ENCODE peak calls at places on chromosome 21, in seven cellular contexts. B is NCI-H2081; L is NCI-H774; J is stimulated activated CD4-positive, alpha-beta T cell treated with anti-CD3 and anti-CD28 coated beads, Interleukin-2, amount 100 ng/mL, for 48 hours; A is naive B cell; E is NCI-H1436; T is stromal cell of bone marrow. N is an unnamed sample.

GRCh38 chr21:28754127-28754611 is 238.5 kb downstream of the LTN1 start:
- DNase-seq in B (no peak), L (no peak), J (no peak), A (no peak), E (no peak), T (no peak), N (no peak)

GRCh38 chr21:17003221-17003620 is 509.6 kb upstream of the CXADR start:
- DNase-seq in B (no peak), L (no peak), J (no peak), A (no peak), E (no peak), T (peak), N (no peak)

GRCh38 chr21:32356874-32357395 is 35.9 kb downstream of the URB1 start:
- DNase-seq in B (no peak), L (no peak), J (no peak), A (no peak), E (no peak), T (no peak), N (no peak)

GRCh38 chr21:36902331-36902730 is 64.1 kb downstream of the HLCS start:
- DNase-seq in B (no peak), L (no peak), J (no peak), A (no peak), E (no peak), T (no peak), N (no peak)

GRCh38 chr21:15141236-15141970 is 76.6 kb upstream of the NRIP1 start:
- DNase-seq in B (peak), L (no peak), J (no peak), A (no peak), E (no peak), T (no peak), N (no peak)

GRCh38 chr21:39670741-39671140 is 58.0 kb downstream of the B3GALT5 start:
- DNase-seq in B (no peak), L (peak), J (no peak), A (no peak), E (no peak), T (no peak), N (no peak)

GRCh38 chr21:45987121-45987711 is 5.6 kb downstream of the COL6A1 start:
- DNase-seq in B (no peak), L (no peak), J (no peak), A (no peak), E (no peak), T (no peak), N (no peak)

GRCh38 chr21:41167348-41168342 is at the start of gene BACE2:
- DNase-seq in B (peak), L (peak), J (peak), A (peak), E (peak), T (peak), N (no peak)

GRCh38 chr21:45492765-45493164 is 49.5 kb downstream of the SLC19A1 start:
- DNase-seq in B (no peak), L (no peak), J (no peak), A (no peak), E (no peak), T (no peak), N (no peak)

GRCh38 chr21:36005018-36005417 is 55.3 kb downstream of the SETD4 start:
- DNase-seq in B (no peak), L (peak), J (no peak), A (no peak), E (no peak), T (no peak), N (no peak)

GRCh38 chr21:25350056-25350455 is 257.2 kb downstream of the MRPL39 start:
- DNase-seq in B (no peak), L (no peak), J (peak), A (no peak), E (no peak), T (no peak), N (peak)

GRCh38 chr21:20739421-20739820 is 258.8 kb upstream of the NCAM2 start:
- DNase-seq in B (no peak), L (no peak), J (no peak), A (no peak), E (no peak), T (no peak), N (peak)

GRCh38 chr21:33403128-33403785 is at the start of gene IFNGR2:
- DNase-seq in B (no peak), L (no peak), J (peak), A (peak), E (no peak), T (no peak), N (peak)

GRCh38 chr21:44793269-44794030 is 8.2 kb downstream of the UBE2G2 start:
- DNase-seq in B (peak), L (peak), J (peak), A (peak), E (peak), T (peak), N (peak)

GRCh38 chr21:16587671-16588379 is 858.0 kb downstream of the USP25 start:
- DNase-seq in B (no peak), L (no peak), J (no peak), A (no peak), E (peak), T (peak), N (no peak)

GRCh38 chr21:34335316-34335715 is 28.5 kb upstream of the KCNE2 start:
- DNase-seq in B (peak), L (peak), J (no peak), A (no peak), E (no peak), T (no peak), N (no peak)

GRCh38 chr21:32089771-32090170 is 189.1 kb downstream of the MIS18A start:
- DNase-seq in B (no peak), L (no peak), J (no peak), A (no peak), E (no peak), T (no peak), N (no peak)

GRCh38 chr21:38293113-38293512 is 36.3 kb downstream of the KCNJ15 start:
- DNase-seq in B (no peak), L (no peak), J (no peak), A (no peak), E (no peak), T (no peak), N (no peak)

GRCh38 chr21:30616125-30616524 is at the start of gene KRTAP20-1:
- DNase-seq in B (no peak), L (no peak), J (no peak), A (no peak), E (no peak), T (no peak), N (no peak)

GRCh38 chr21:45386336-45386727 is 18.6 kb upstream of the COL18A1 start:
- DNase-seq in B (no peak), L (no peak), J (no peak), A (no peak), E (no peak), T (no peak), N (no peak)

GRCh38 chr21:18545908-18546307 is 142.3 kb upstream of the TMPRSS15 start:
- DNase-seq in B (no peak), L (no peak), J (no peak), A (no peak), E (no peak), T (peak), N (no peak)

GRCh38 chr21:38897532-38898421 is 92.0 kb downstream of the ETS2 start:
- DNase-seq in B (no peak), L (peak), J (no peak), A (no peak), E (no peak), T (no peak), N (peak)

GRCh38 chr21:44898851-44899767 is 21.6 kb downstream of the ITGB2 start:
- DNase-seq in B (no peak), L (no peak), J (no peak), A (no peak), E (no peak), T (no peak), N (no peak)

GRCh38 chr21:28445081-28445830 is 547.4 kb downstream of the LTN1 start:
- DNase-seq in B (no peak), L (no peak), J (no peak), A (no peak), E (no peak), T (peak), N (no peak)

GRCh38 chr21:35225573-35225972 is 176.5 kb upstream of the RUNX1 start:
- DNase-seq in B (no peak), L (no peak), J (no peak), A (no peak), E (no peak), T (no peak), N (peak)

GRCh38 chr21:45850181-45850580 is 131.4 kb upstream of the COL6A1 start:
- DNase-seq in B (no peak), L (no peak), J (no peak), A (no peak), E (no peak), T (no peak), N (no peak)

GRCh38 chr21:26840206-26840605 is 5.0 kb downstream of the ADAMTS1 start:
- DNase-seq in B (no peak), L (no peak), J (no peak), A (no peak), E (no peak), T (no peak), N (no peak)

GRCh38 chr21:36788116-36788515 is 89.2 kb downstream of the SIM2 start:
- DNase-seq in B (no peak), L (no peak), J (no peak), A (no peak), E (no peak), T (no peak), N (no peak)

GRCh38 chr21:35198004-35198403 is 148.9 kb upstream of the RUNX1 start:
- DNase-seq in B (no peak), L (no peak), J (no peak), A (no peak), E (no peak), T (peak), N (no peak)